ENCODE peak calls at places on chromosomes 1 and 21, in eight cellular contexts. H is upper lobe of right lung; E is cardiac muscle cell; L is IMR-90; D is pancreas; J is CD4-positive, alpha-beta memory T cell; W is body of pancreas; O is GM06990. U is an unnamed sample. For H3K36me3, the result is how much of the 10 kb centered on the place peaks cover.

GRCh38 chr1:177817969-177818872 is 151.6 kb downstream of the SEC16B start:
- DNase-seq in W (no peak), J (no peak), L (no peak), H (no peak), D (no peak), E (no peak), O (no peak), U (no peak)

GRCh38 chr1:211829343-211830054 is 1.1 kb downstream of the LPGAT1 start:
- DNase-seq in D (peak), H (no peak), J (no peak), O (peak), L (no peak), E (peak), W (peak), U (peak)

GRCh38 chr21:17524635-17525034 is 11.8 kb downstream of the CXADR start:
- DNase-seq in W (no peak), L (no peak), D (no peak), J (no peak), E (no peak), O (no peak), H (no peak), U (no peak)

GRCh38 chr1:236416165-236416564 is 22.1 kb downstream of the EDARADD start:
- DNase-seq in D (no peak), O (no peak), L (no peak), W (no peak), H (no peak), J (peak), E (no peak), U (no peak)

GRCh38 chr1:29392036-29392435 is 155.7 kb downstream of the PTPRU start:
- DNase-seq in D (no peak), L (no peak), J (no peak), W (no peak), H (no peak), O (no peak), E (no peak), U (no peak)

GRCh38 chr1:54405894-54406293 is 300 bp downstream of the SSBP3 start:
- DNase-seq in W (no peak), D (no peak), L (no peak), O (no peak), E (no peak), H (no peak), J (no peak), U (no peak)

GRCh38 chr1:198545156-198545555 is 4.7 kb upstream of the ATP6V1G3 start:
- DNase-seq in H (no peak), W (no peak), J (no peak), O (no peak), E (no peak), L (no peak), D (no peak), U (no peak)

GRCh38 chr1:202122639-202123335 is at the start of gene GPR37L1:
- DNase-seq in H (peak), L (peak), J (no peak), W (peak), D (peak), E (peak), O (no peak), U (peak)

GRCh38 chr1:83815348-83815747 is 183.6 kb downstream of the TTLL7 start:
- DNase-seq in H (no peak), L (peak), W (peak), D (peak), E (peak), O (no peak), J (no peak), U (peak)

GRCh38 chr1:78434351-78434750 is 56.4 kb upstream of the PTGFR start:
- DNase-seq in H (no peak), J (no peak), D (no peak), E (no peak), W (no peak), L (no peak), O (no peak), U (no peak)

GRCh38 chr1:94490556-94490955 is 51.0 kb downstream of the F3 start:
- DNase-seq in H (no peak), D (no peak), W (no peak), E (no peak), L (no peak), O (no peak), J (no peak), U (no peak)

GRCh38 chr1:192161974-192162373 is 3.7 kb downstream of the RGS18 start:
- DNase-seq in H (no peak), E (no peak), W (no peak), O (no peak), L (no peak), D (no peak), J (no peak), U (no peak)

GRCh38 chr1:19209439-19209989 is 552 bp downstream of the UBR4 start:
- DNase-seq in W (peak), O (no peak), E (peak), H (no peak), D (no peak), J (no peak), L (peak), U (peak)

GRCh38 chr21:15992171-15992570 is 262.4 kb downstream of the USP25 start:
- DNase-seq in L (peak), W (no peak), H (no peak), J (no peak), D (no peak), O (no peak), E (no peak), U (no peak)

GRCh38 chr1:53400761-53401379 is 58.3 kb upstream of the DMRTB1 start:
- DNase-seq in W (no peak), L (peak), D (no peak), H (no peak), O (no peak), E (no peak), J (no peak), U (no peak)

DNA sequence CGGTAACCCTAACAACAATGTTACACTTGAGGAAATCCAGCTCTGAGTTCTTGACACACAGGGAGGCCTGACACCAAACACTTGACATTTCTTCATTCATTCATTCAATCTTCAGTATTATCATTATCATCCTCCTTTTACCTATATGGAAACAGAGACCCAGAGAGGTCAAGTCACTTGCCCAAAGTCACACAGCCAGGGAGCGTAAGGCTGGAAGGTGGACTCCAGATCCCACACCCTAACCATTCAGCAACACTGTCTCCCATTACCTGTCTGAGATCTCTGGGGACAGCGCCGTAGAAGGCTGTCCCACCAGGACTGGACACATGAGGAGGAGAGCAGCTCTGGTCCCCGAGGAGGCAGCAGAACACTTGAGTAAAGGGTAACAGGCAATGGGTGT is 101.4 kb downstream of the SYF2 start:
- DNase-seq in W (no peak), O (no peak), H (no peak), J (no peak), E (no peak), D (no peak), L (no peak), U (no peak)
- H3K36me3 ChIP-seq in W (under half), O (under half), H (under half), J (under half), E (under half), D (under half), L (under half), U (under half)

DNA sequence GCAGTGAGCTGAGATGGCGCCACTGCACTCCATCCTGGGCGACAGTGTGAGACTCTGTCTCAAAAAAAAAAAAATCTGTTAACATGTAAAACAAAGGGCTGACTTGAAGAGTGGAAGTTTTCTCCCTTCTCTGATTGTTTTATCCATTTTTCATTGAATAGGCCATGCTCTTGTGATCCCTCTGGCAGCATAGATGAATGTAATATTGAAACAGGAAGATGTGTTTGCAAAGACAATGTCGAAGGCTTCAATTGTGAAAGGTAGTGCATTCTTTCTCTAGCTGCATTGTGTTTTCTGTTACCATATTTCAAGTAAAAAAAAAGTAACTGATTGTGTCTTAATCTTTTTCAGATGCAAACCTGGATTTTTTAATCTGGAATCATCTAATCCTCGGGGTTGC is 69.6 kb upstream of the LAMC2 start:
- DNase-seq in O (no peak), D (no peak), H (no peak), L (no peak), W (no peak), E (no peak), J (no peak), U (no peak)
- H3K36me3 ChIP-seq in O (under half), D (under half), H (half or more), L (under half), W (under half), E (under half), J (under half), U (half or more)

DNA sequence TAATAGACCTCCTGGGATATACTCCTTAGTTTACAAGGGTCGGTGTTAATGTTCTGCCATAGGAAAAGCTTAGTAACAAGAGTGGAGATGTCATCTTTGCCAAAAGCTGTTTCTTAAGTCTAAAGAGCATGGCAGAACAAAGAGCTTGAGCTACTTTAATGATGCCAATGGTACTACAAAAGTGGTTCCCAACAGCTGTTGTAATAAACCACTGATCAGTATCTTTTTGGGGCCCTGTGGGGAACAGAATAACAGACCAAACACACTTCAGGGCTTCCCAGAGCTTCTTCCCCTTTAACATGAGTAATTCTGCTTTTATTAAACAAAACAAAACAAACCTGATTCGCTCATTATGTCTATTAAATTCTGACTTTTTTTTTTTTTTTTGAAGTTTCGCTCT is 116.2 kb downstream of the NCAM2 start:
- DNase-seq in W (no peak), D (no peak), H (no peak), O (no peak), E (no peak), J (no peak), L (no peak), U (no peak)
- H3K36me3 ChIP-seq in W (under half), D (under half), H (under half), O (under half), E (under half), J (under half), L (under half), U (under half)

DNA sequence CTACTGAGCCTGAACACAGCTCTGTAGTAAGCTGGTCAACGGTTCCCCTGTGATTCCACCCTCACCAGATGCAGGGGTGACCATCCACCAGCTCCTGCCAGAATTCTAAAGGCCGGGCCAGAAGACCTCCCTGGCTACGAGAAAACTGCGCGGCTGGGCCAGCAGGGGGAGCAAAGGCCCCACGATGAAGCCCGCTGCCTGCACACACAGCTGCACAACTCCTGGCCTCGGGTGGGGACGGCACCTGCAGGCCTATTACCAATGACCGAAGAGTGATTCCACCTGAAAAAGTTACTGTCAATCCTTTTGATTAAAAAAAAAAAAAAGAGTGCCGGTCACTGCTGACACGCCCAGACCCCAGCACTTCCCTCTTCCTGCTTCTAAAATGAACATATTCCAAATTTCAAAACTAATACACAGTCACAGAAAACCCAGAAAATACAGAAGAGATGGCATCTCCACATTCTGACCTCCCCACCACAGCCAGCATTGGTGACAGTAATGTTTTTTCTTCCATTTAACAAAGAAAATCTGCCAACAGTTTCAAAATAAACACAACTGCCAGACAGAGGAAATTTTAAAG is 49.8 kb upstream of the RIPK4 start:
- DNase-seq in O (peak), E (peak), H (peak), J (peak), W (peak), L (peak), D (peak), U (peak)
- H3K36me3 ChIP-seq in O (under half), E (under half), H (under half), J (under half), W (under half), L (under half), D (under half), U (under half)

GRCh38 chr1:196501760-196502428 is 106.3 kb downstream of the KCNT2 start:
- DNase-seq in O (no peak), D (peak), H (no peak), J (no peak), L (no peak), E (peak), W (no peak), U (no peak)
- H3K36me3 ChIP-seq in O (under half), D (under half), H (under half), J (under half), L (under half), E (under half), W (under half), U (under half)

GRCh38 chr1:183887826-183888819 is 83.2 kb downstream of the RGL1 start:
- DNase-seq in D (no peak), J (peak), O (no peak), H (no peak), W (no peak), L (peak), E (no peak), U (no peak)

GRCh38 chr1:183889095-183889494 is 84.2 kb downstream of the RGL1 start:
- DNase-seq in W (no peak), H (no peak), D (no peak), E (no peak), L (no peak), O (no peak), J (no peak), U (no peak)

GRCh38 chr1:183892351-183892793 is 87.5 kb downstream of the RGL1 start:
- DNase-seq in W (no peak), O (no peak), J (no peak), H (no peak), D (no peak), E (peak), L (peak), U (peak)

GRCh38 chr1:183893561-183894289 is 88.8 kb downstream of the RGL1 start:
- DNase-seq in W (no peak), O (no peak), D (no peak), E (no peak), J (no peak), H (no peak), L (no peak), U (no peak)

DNA sequence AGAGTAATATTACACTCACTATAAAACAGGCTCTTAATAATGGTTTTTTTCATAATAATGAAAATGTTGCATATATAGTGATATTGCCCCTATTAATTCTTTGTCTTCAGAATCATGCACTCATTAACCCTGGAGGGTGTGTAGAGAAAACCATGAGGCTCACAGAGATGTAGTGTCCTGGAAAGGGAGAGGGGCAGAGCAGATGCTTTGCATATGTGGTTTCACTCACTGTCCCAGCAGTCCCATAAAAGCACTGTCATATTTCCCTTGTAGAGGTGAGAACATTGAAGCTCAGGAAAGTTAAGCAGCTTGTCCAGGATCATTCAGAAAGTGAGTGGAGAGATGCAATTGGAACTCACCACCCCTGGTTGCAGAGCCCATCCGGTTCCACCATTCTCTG is 86.2 kb downstream of the RGL1 start:
- DNase-seq in D (no peak), O (no peak), H (no peak), J (no peak), W (no peak), E (no peak), L (no peak), U (no peak)
- H3K36me3 ChIP-seq in D (under half), O (under half), H (under half), J (under half), W (under half), E (under half), L (under half), U (under half)

GRCh38 chr21:44576025-44576420 is 2.5 kb downstream of the KRTAP10-4 start:
- DNase-seq in E (no peak), L (no peak), H (no peak), W (no peak), D (no peak), O (no peak), J (no peak), U (no peak)
- H3K36me3 ChIP-seq in E (under half), L (under half), H (under half), W (under half), D (under half), O (under half), J (under half), U (under half)

DNA sequence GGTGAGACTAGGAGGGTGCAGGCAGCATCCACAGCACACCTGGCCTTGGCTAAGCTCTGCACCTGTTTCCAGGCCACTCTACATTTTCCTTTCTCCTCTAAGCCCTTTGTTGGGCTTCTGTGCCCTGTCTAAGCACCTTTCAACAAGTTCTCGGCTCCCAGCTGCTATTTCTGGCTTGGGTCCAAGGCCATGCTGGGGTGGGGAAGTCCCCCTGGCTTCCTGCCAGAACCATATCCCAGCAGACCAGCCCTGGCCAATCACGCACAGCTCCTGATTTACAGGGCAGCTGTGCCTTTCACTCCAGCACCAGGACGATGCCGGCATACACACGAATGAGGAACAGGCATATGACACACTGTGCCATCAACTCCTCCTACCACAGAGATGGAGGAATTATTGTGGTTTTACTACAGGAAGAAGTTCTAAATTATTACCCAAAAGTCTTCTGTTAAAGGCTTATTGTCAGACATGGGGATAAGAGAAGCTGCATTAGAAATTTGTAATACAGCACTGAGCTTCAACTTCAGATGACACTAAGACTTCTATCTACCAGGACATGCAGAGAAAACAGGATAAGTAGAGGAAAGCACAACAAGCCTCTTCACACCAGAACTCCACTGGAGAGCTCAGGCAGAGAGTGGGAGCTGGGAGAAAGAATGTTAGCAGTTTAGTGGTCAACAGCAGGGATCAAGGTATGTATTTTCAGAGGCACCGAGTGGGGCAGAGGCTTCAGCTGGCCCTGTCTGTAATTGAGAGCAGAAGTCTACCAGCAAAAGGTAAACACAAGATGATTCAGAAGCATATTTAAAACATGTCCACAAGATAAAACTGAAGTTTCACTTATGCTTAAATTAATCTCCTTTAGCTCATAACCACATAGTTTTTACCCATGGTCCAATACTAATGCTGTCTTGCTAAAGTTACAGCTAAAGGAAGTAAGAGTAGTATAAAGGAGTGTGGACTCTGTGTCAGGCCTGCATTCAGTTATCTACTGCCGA is 37.4 kb downstream of the TRIT1 start:
- DNase-seq in W (peak), E (peak), J (peak), L (peak), H (peak), D (peak), O (peak), U (peak)
- H3K36me3 ChIP-seq in W (under half), E (under half), J (under half), L (under half), H (under half), D (under half), O (under half), U (half or more)

GRCh38 chr1:101742513-101742912 is 254.2 kb downstream of the OLFM3 start:
- DNase-seq in H (no peak), J (no peak), O (no peak), L (no peak), E (no peak), W (no peak), D (no peak), U (no peak)

GRCh38 chr1:101748077-101748476 is 248.6 kb downstream of the OLFM3 start:
- DNase-seq in D (no peak), J (no peak), E (no peak), H (no peak), O (no peak), L (no peak), W (no peak), U (no peak)

GRCh38 chr1:101739826-101740330 is 256.8 kb downstream of the OLFM3 start:
- DNase-seq in D (no peak), W (no peak), O (no peak), H (no peak), E (no peak), L (no peak), J (no peak), U (no peak)

GRCh38 chr1:101741910-101742309 is 254.8 kb downstream of the OLFM3 start:
- DNase-seq in J (no peak), L (no peak), D (no peak), E (no peak), O (no peak), W (no peak), H (no peak), U (no peak)

GRCh38 chr1:101745549-101745948 is 251.2 kb downstream of the OLFM3 start:
- DNase-seq in J (no peak), E (no peak), W (no peak), L (no peak), O (no peak), D (no peak), H (no peak), U (no peak)
- H3K36me3 ChIP-seq in J (under half), E (under half), W (under half), L (under half), O (under half), D (under half), H (under half), U (under half)

GRCh38 chr1:223803211-223803610 is 42.5 kb downstream of the TP53BP2 start:
- DNase-seq in H (no peak), L (no peak), E (no peak), W (no peak), D (no peak), O (no peak), J (no peak), U (no peak)

GRCh38 chr1:223802032-223802431 is 43.7 kb downstream of the TP53BP2 start:
- DNase-seq in D (no peak), O (no peak), J (no peak), E (no peak), L (no peak), H (no peak), W (no peak), U (no peak)

GRCh38 chr1:223802602-223803001 is 43.1 kb downstream of the TP53BP2 start:
- DNase-seq in E (no peak), W (no peak), L (no peak), O (no peak), D (no peak), H (no peak), J (no peak), U (no peak)
- H3K36me3 ChIP-seq in E (half or more), W (half or more), L (under half), O (under half), D (under half), H (half or more), J (under half), U (half or more)